ENCODE peak calls at places on chromosomes 4 and X, in four cellular contexts. Y is transverse colon, B is SK-N-SH, G is sigmoid colon. R is an unnamed sample.

GRCh38 chr4:171759274-171759673 is 53.9 kb upstream of the GALNTL6 start:
- DNase-seq in Y (no peak), G (no peak), B (no peak), R (no peak)

GRCh38 chrX:111095974-111096870 is at the start of gene PAK3:
- DNase-seq in Y (peak; percentile 14), B (peak; percentile 79), G (peak; percentile 84), R (no peak)

GRCh38 chr4:5814421-5814820 is 78.5 kb downstream of the CRMP1 start:
- DNase-seq in Y (no peak), G (peak; percentile 53), B (no peak), R (no peak)

GRCh38 chrX:48736878-48737212 is 24.7 kb upstream of the GLOD5 start:
- DNase-seq in G (no peak), B (no peak), Y (no peak), R (no peak)

GRCh38 chr4:145843148-145843547 is 95.5 kb downstream of the ZNF827 start:
- DNase-seq in Y (no peak), G (no peak), B (no peak), R (no peak)

GRCh38 chr4:173332963-173333657 is 1.0 kb downstream of the HMGB2 start:
- DNase-seq in B (no peak), G (no peak), Y (no peak), R (no peak)

GRCh38 chr4:87073570-87074470 is 139.0 kb downstream of the AFF1 start:
- DNase-seq in Y (peak; percentile 60), B (peak; percentile 41), G (peak; percentile 82), R (no peak)

GRCh38 chrX:17397074-17397473 is 22.1 kb downstream of the NHS start:
- DNase-seq in G (no peak), Y (no peak), B (no peak), R (no peak)

GRCh38 chrX:27186671-27187070 is 276.5 kb downstream of the PPP4R3C start:
- DNase-seq in B (peak; percentile 18), Y (peak; percentile 9), G (no peak), R (no peak)

GRCh38 chr4:165766976-165767375 is 106.1 kb upstream of the TLL1 start:
- DNase-seq in B (no peak), Y (no peak), G (no peak), R (no peak)

GRCh38 chrX:41580423-41581064 is 108.2 kb upstream of the GPR34 start:
- DNase-seq in B (no peak), G (no peak), Y (no peak), R (no peak)

GRCh38 chrX:42695800-42696358 is 82.1 kb downstream of the PPP1R2C start:
- DNase-seq in G (no peak), B (no peak), Y (no peak), R (no peak)
- H3K27ac ChIP-seq in G (no peak overlapping the region), B (no peak overlapping the region), Y (peak overlapping the region; percentile 36), R (no peak overlapping the region)

GRCh38 chr4:26083987-26084386 is 170.0 kb downstream of the SMIM20 start:
- DNase-seq in Y (no peak), B (no peak), G (peak; percentile 78), R (no peak)
- TF ChIP-seq POLR2AphosphoS5 in Y (peak; percentile 37), B (peak; percentile 86), G (peak; percentile 54), R (no peak)

GRCh38 chr4:3340038-3340702 is 47.3 kb downstream of the RGS12 start:
- DNase-seq in Y (no peak), B (no peak), G (no peak), R (no peak)
- H3K27ac ChIP-seq in Y (no peak overlapping the region), B (no peak overlapping the region), G (no peak overlapping the region), R (no peak overlapping the region)

DNA sequence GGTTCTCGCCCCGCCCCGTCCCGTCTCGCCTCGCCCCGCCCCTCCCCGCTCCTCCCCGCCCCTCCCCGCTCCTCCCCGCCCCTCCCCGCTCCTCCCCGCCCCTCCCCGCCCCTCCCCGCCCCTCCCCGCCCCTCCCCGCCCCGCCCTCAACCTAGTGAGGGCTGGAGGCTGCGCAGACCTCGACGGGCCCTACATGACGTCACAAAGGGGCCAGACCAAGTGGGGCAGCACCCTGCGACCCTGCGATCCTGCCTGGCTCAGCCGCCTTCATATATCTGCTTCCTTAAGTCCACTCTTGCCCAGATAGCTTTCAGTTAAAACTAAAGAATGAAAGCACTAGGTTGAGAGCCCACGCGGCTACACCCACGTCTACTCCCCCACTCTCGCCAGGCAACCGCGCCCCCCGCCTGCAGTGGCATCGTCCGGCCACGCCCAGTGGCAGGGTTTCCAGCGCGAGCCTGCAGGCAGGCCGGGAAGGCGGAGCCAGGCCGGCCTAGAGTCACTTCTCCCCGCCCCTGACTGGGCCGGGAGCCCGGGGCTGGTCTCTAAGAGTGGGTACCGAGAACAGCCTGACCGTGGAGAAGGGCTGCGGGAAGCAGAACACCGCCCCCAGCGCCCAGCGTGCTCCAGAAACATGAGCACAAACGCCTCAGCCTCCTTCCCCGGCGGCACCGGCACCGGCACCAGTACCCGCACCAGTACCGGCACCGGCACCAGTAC is 1.5 kb upstream of the MAOA start:
- DNase-seq in G (peak; percentile 97), B (peak; percentile 90), Y (peak; percentile 93), R (peak; percentile 85)
- TF ChIP-seq POLR2AphosphoS5 in G (peak; percentile 95), B (no peak), Y (peak; percentile 93), R (no peak)

R was measured in HL-60.